ENCODE peak calls at places on chromosomes 6 and 20, in five cellular contexts. A is GM12878, H is HepG2, C is A549, X is K562. R is an unnamed sample.

GRCh38 chr6:154580397-154581135 is 70.1 kb upstream of the CNKSR3 start:
- DNase-seq in X (no peak), H (no peak), C (no peak), A (no peak), R (no peak)

GRCh38 chr20:36279776-36280175 is 26.4 kb upstream of the DLGAP4 start:
- DNase-seq in H (no peak), C (no peak), X (no peak), A (no peak), R (peak)

GRCh38 chr20:45857836-45858250 is 429 bp downstream of the ZSWIM3 start:
- DNase-seq in H (no peak), C (no peak), A (peak), X (peak), R (no peak)

GRCh38 chr6:164825386-164825785 is 484.0 kb downstream of the C6orf118 start:
- DNase-seq in C (no peak), X (no peak), A (no peak), H (no peak), R (no peak)

GRCh38 chr20:44154521-44155001 is 32.4 kb downstream of the JPH2 start:
- DNase-seq in C (no peak), X (no peak), A (no peak), H (no peak), R (no peak)

GRCh38 chr6:148064406-148065134 is 278.1 kb upstream of the SASH1 start:
- DNase-seq in H (no peak), A (no peak), C (no peak), X (no peak), R (no peak)

GRCh38 chr6:37005061-37005810 is at the start of gene FGD2:
- DNase-seq in A (no peak), H (no peak), X (peak), C (no peak), R (no peak)

GRCh38 chr6:9315966-9316650 is 880.8 kb upstream of the SLC35B3 start:
- DNase-seq in C (no peak), A (no peak), H (no peak), X (no peak), R (no peak)

GRCh38 chr20:2381303-2381702 is 602 bp downstream of the TGM6 start:
- DNase-seq in A (no peak), C (no peak), H (no peak), X (no peak), R (no peak)

GRCh38 chr6:88365230-88365629 is 199.1 kb upstream of the CNR1 start:
- DNase-seq in H (no peak), A (no peak), C (no peak), X (no peak), R (no peak)

GRCh38 chr6:39250507-39250906 is 21.2 kb upstream of the KCNK5 start:
- DNase-seq in C (no peak), A (no peak), H (no peak), X (no peak), R (no peak)

GRCh38 chr6:150129616-150130505 is 13.0 kb upstream of the PPP1R14C start:
- DNase-seq in A (no peak), H (no peak), X (no peak), C (no peak), R (no peak)

GRCh38 chr6:106334646-106335448 is 9.3 kb upstream of the ATG5 start:
- DNase-seq in X (peak), A (no peak), C (peak), H (peak), R (peak)

GRCh38 chr6:13531956-13532355 is 42.4 kb upstream of the SIRT5 start:
- DNase-seq in C (no peak), A (no peak), X (no peak), H (no peak), R (no peak)

GRCh38 chr6:98787401-98787800 is 47.0 kb upstream of the POU3F2 start:
- DNase-seq in A (no peak), X (no peak), C (no peak), H (no peak), R (no peak)

GRCh38 chr6:111377558-111378120 is 105.4 kb downstream of the REV3L start:
- DNase-seq in A (no peak), H (no peak), X (peak), C (no peak), R (no peak)

GRCh38 chr20:18057106-18057993 is at the start of gene OVOL2:
- DNase-seq in C (peak), H (no peak), A (no peak), X (no peak), R (no peak)

GRCh38 chr6:41505084-41506049 is 40.8 kb upstream of the FOXP4 start:
- DNase-seq in X (no peak), C (no peak), H (no peak), A (no peak), R (no peak)

GRCh38 chr6:14270142-14270893 is 152.7 kb downstream of the CD83 start:
- DNase-seq in C (no peak), H (no peak), A (no peak), X (no peak), R (no peak)

GRCh38 chr20:46364670-46365482 is 41.5 kb downstream of the ELMO2 start:
- DNase-seq in H (no peak), A (no peak), X (no peak), C (no peak), R (no peak)

GRCh38 chr6:90253631-90254030 is 43.0 kb downstream of the BACH2 start:
- DNase-seq in H (no peak), X (no peak), C (no peak), A (no peak), R (no peak)
- TF ChIP-seq KDM1A in H (no peak), X (no peak), C (no peak), A (no peak), R (no peak)

DNA sequence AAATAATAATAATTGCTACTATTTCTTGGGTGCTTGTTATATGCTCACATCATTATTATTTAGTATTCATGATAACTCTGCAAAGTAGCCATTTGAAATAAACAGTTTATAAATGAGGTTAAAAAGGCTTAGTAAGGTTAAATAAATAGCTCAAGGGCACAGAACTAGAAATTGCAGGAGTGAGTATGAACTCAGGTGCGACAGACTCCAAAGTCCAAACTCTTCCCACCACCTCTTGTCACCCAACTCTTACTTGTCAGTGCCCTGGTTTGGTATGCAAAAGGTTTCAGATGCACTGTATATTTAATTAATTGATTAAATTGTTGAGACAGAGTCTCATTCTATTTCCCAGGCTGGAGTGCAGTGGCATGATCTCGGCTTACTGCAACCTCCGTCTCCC is 20.7 kb upstream of the CDC5L start:
- DNase-seq in X (no peak), A (no peak), C (no peak), H (no peak), R (no peak)
- TF ChIP-seq KDM1A in X (no peak), A (no peak), C (no peak), H (no peak), R (no peak)

GRCh38 chr20:58524814-58525213 is 9.6 kb upstream of the APCDD1L start:
- DNase-seq in X (no peak), A (no peak), H (no peak), C (peak), R (no peak)

GRCh38 chr20:58523072-58523681 is 8.0 kb upstream of the APCDD1L start:
- DNase-seq in H (no peak), C (no peak), X (no peak), A (no peak), R (no peak)

GRCh38 chr20:58521763-58522162 is 6.6 kb upstream of the APCDD1L start:
- DNase-seq in A (no peak), X (no peak), C (no peak), H (no peak), R (no peak)

GRCh38 chr20:58526411-58526810 is 11.2 kb upstream of the APCDD1L start:
- DNase-seq in X (no peak), A (no peak), H (no peak), C (no peak), R (no peak)

GRCh38 chr20:58523916-58524315 is 8.7 kb upstream of the APCDD1L start:
- DNase-seq in X (no peak), H (no peak), C (no peak), A (no peak), R (no peak)
- TF ChIP-seq KDM1A in X (no peak), H (no peak), C (no peak), A (no peak), R (no peak)

DNA sequence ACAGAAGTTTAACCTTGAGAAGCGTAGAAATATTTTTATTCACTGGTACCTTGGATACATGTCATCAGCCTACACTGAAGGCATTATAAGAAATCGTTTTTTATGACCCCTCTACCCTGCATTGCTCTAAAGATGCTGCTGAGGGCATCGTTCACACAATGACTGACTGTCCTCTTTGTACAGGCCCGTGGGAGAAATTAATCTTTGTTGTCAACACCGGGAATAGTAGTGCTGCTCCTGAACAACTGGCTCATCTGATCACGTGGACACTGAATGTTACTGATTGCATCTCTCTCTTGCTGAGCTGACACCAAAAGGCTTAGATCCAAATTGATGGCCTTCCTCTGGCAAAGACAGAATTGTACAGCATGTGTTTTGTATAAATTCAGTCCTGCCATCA is 157.1 kb upstream of the SMLR1 start:
- DNase-seq in H (peak), C (no peak), X (no peak), A (no peak), R (no peak)
- TF ChIP-seq KDM1A in H (no peak), C (no peak), X (no peak), A (no peak), R (no peak)

DNA sequence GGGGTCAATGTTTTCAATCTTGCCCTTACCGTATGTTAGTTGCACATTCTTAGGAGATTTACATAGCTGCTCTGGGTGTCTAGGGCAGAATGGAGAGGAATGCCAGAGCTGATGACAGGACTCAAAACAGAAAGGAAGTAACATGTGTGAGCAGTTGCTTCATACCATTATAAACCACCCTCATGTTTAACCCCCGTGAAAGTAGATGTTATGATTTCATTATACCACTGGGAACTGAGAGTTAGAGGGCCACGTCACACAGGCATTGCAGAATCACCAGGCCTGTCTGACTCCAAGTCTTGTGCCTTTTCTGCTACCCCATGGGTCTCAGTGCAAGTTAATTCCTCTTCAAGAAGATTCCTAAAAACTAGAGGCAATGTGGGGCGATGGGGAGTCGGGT is 23.5 kb upstream of the SIM1 start:
- DNase-seq in H (no peak), X (no peak), A (no peak), C (no peak), R (no peak)
- TF ChIP-seq KDM1A in H (no peak), X (no peak), A (no peak), C (no peak), R (no peak)

GRCh38 chr6:158688860-158689259 is 39.0 kb downstream of the SYTL3 start:
- DNase-seq in H (no peak), C (no peak), A (no peak), X (no peak), R (no peak)

GRCh38 chr6:158687507-158687906 is 37.7 kb downstream of the SYTL3 start:
- DNase-seq in A (no peak), H (no peak), X (no peak), C (no peak), R (no peak)

GRCh38 chr6:158684745-158685355 is 35.0 kb downstream of the SYTL3 start:
- DNase-seq in H (peak), A (no peak), X (no peak), C (no peak), R (peak)

GRCh38 chr6:158686311-158686710 is 36.5 kb downstream of the SYTL3 start:
- DNase-seq in H (no peak), X (no peak), A (no peak), C (no peak), R (no peak)

DNA sequence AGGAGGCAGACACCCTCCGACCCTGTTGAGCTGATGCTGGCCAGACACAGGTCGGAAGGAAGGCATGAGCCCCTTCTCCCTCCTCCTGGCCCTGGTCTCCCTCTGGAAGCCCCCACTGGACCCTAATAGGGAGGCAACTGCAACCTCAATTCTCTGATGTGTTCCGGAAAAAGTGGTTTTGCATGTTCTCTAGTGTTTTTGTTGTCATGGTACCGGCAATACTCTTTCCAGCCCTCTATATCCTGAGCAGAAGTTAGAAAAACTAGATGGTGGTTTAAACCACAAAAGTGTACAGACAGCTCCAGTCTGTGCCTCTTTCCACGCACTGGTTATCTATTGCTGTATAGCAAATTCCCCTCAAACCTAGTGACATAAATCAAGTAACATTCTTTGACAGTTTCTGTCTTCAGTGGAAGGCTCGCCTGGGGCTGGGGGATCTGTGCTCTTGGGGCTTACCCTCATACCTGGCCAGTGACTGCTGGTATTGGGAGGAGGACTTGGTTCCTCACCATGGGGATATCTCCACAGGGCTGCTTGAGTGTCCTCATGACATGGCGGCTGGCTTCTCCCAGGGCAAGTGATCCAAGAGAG is 37.0 kb downstream of the SYTL3 start:
- DNase-seq in H (no peak), C (no peak), A (no peak), X (no peak), R (no peak)
- TF ChIP-seq KDM1A in H (no peak), C (no peak), A (no peak), X (no peak), R (no peak)

GRCh38 chr6:87174078-87174579 is 18.8 kb downstream of the ZNF292 start:
- DNase-seq in A (no peak), C (no peak), H (no peak), X (no peak), R (no peak)
- TF ChIP-seq KDM1A in A (no peak), C (no peak), H (no peak), X (no peak), R (no peak)